ENCODE peak calls at places on chromosome 12, in eight cellular contexts. One of them, this sample, is unnamed.

GRCh38 chr12:46370380-46370734 is 2.2 kb downstream of the SLC38A2 start:
- DNase-seq in HFF-Myc: no peak
- DNase-seq in endothelial cell: no peak
- DNase-seq in posterior cingulate gyrus: no peak
- DNase-seq in activated effector memory CD4-positive, alpha-beta T cell treated with anti-CD3 and anti-CD28 coated beads, Interleukin-2, amount 50 U/mL, for 16 hours: no peak
- DNase-seq in M059J: peak
- DNase-seq in naive B cell: no peak
- DNase-seq in substantia nigra: no peak
- DNase-seq in this sample: no peak

GRCh38 chr12:53042607-53043454 is 7.0 kb upstream of the TNS2 start:
- DNase-seq in HFF-Myc: no peak
- DNase-seq in activated effector memory CD4-positive, alpha-beta T cell treated with anti-CD3 and anti-CD28 coated beads, Interleukin-2, amount 50 U/mL, for 16 hours: no peak
- DNase-seq in endothelial cell: no peak
- DNase-seq in naive B cell: no peak
- DNase-seq in M059J: no peak
- DNase-seq in posterior cingulate gyrus: no peak
- DNase-seq in substantia nigra: no peak
- DNase-seq in this sample: no peak

GRCh38 chr12:79921786-79922185 is 13.1 kb downstream of the PPP1R12A start:
- DNase-seq in naive B cell: no peak
- DNase-seq in activated effector memory CD4-positive, alpha-beta T cell treated with anti-CD3 and anti-CD28 coated beads, Interleukin-2, amount 50 U/mL, for 16 hours: no peak
- DNase-seq in endothelial cell: no peak
- DNase-seq in M059J: no peak
- DNase-seq in substantia nigra: no peak
- DNase-seq in HFF-Myc: no peak
- DNase-seq in posterior cingulate gyrus: no peak
- DNase-seq in this sample: no peak

GRCh38 chr12:67362526-67362925 is 93.4 kb downstream of the CAND1 start:
- DNase-seq in posterior cingulate gyrus: no peak
- DNase-seq in activated effector memory CD4-positive, alpha-beta T cell treated with anti-CD3 and anti-CD28 coated beads, Interleukin-2, amount 50 U/mL, for 16 hours: no peak
- DNase-seq in HFF-Myc: no peak
- DNase-seq in substantia nigra: no peak
- DNase-seq in M059J: no peak
- DNase-seq in naive B cell: no peak
- DNase-seq in endothelial cell: no peak
- DNase-seq in this sample: no peak

GRCh38 chr12:630656-631632 is 32.3 kb downstream of the NINJ2 start:
- DNase-seq in substantia nigra: peak
- DNase-seq in endothelial cell: no peak
- DNase-seq in naive B cell: peak
- DNase-seq in HFF-Myc: no peak
- DNase-seq in activated effector memory CD4-positive, alpha-beta T cell treated with anti-CD3 and anti-CD28 coated beads, Interleukin-2, amount 50 U/mL, for 16 hours: peak
- DNase-seq in M059J: no peak
- DNase-seq in posterior cingulate gyrus: no peak
- DNase-seq in this sample: no peak

GRCh38 chr12:22377731-22378496 is 43.4 kb upstream of the ST8SIA1 start:
- DNase-seq in endothelial cell: no peak
- DNase-seq in M059J: peak
- DNase-seq in naive B cell: no peak
- DNase-seq in substantia nigra: no peak
- DNase-seq in activated effector memory CD4-positive, alpha-beta T cell treated with anti-CD3 and anti-CD28 coated beads, Interleukin-2, amount 50 U/mL, for 16 hours: no peak
- DNase-seq in posterior cingulate gyrus: no peak
- DNase-seq in HFF-Myc: no peak
- DNase-seq in this sample: no peak

GRCh38 chr12:50129297-50129696 is 17.3 kb downstream of the COX14 start:
- DNase-seq in endothelial cell: no peak
- DNase-seq in HFF-Myc: no peak
- DNase-seq in substantia nigra: no peak
- DNase-seq in posterior cingulate gyrus: no peak
- DNase-seq in activated effector memory CD4-positive, alpha-beta T cell treated with anti-CD3 and anti-CD28 coated beads, Interleukin-2, amount 50 U/mL, for 16 hours: no peak
- DNase-seq in naive B cell: no peak
- DNase-seq in M059J: no peak
- DNase-seq in this sample: no peak

GRCh38 chr12:3353621-3354020 is 137.4 kb upstream of the PRMT8 start:
- DNase-seq in endothelial cell: no peak
- DNase-seq in activated effector memory CD4-positive, alpha-beta T cell treated with anti-CD3 and anti-CD28 coated beads, Interleukin-2, amount 50 U/mL, for 16 hours: peak
- DNase-seq in naive B cell: no peak
- DNase-seq in substantia nigra: no peak
- DNase-seq in posterior cingulate gyrus: no peak
- DNase-seq in M059J: no peak
- DNase-seq in HFF-Myc: no peak
- DNase-seq in this sample: no peak

GRCh38 chr12:50650285-50650684 is 113.6 kb upstream of the ATF1 start:
- DNase-seq in endothelial cell: no peak
- DNase-seq in activated effector memory CD4-positive, alpha-beta T cell treated with anti-CD3 and anti-CD28 coated beads, Interleukin-2, amount 50 U/mL, for 16 hours: no peak
- DNase-seq in HFF-Myc: no peak
- DNase-seq in posterior cingulate gyrus: no peak
- DNase-seq in M059J: no peak
- DNase-seq in substantia nigra: no peak
- DNase-seq in naive B cell: no peak
- DNase-seq in this sample: no peak

GRCh38 chr12:124847675-124848074 is 16.0 kb downstream of the SCARB1 start:
- DNase-seq in HFF-Myc: no peak
- DNase-seq in M059J: peak
- DNase-seq in substantia nigra: peak
- DNase-seq in activated effector memory CD4-positive, alpha-beta T cell treated with anti-CD3 and anti-CD28 coated beads, Interleukin-2, amount 50 U/mL, for 16 hours: no peak
- DNase-seq in naive B cell: no peak
- DNase-seq in endothelial cell: no peak
- DNase-seq in posterior cingulate gyrus: peak
- DNase-seq in this sample: no peak

GRCh38 chr12:79546461-79547043 is 144.2 kb downstream of the PAWR start:
- DNase-seq in endothelial cell: no peak
- DNase-seq in substantia nigra: no peak
- DNase-seq in M059J: peak
- DNase-seq in HFF-Myc: no peak
- DNase-seq in naive B cell: no peak
- DNase-seq in posterior cingulate gyrus: no peak
- DNase-seq in activated effector memory CD4-positive, alpha-beta T cell treated with anti-CD3 and anti-CD28 coated beads, Interleukin-2, amount 50 U/mL, for 16 hours: no peak
- DNase-seq in this sample: no peak

GRCh38 chr12:117367006-117367638 is 5.7 kb upstream of the NOS1 start:
- DNase-seq in substantia nigra: peak
- DNase-seq in naive B cell: no peak
- DNase-seq in posterior cingulate gyrus: peak
- DNase-seq in HFF-Myc: peak
- DNase-seq in activated effector memory CD4-positive, alpha-beta T cell treated with anti-CD3 and anti-CD28 coated beads, Interleukin-2, amount 50 U/mL, for 16 hours: peak
- DNase-seq in M059J: peak
- DNase-seq in endothelial cell: peak
- DNase-seq in this sample: no peak

GRCh38 chr12:66799548-66799947 is 120.7 kb upstream of the GRIP1 start:
- DNase-seq in naive B cell: no peak
- DNase-seq in activated effector memory CD4-positive, alpha-beta T cell treated with anti-CD3 and anti-CD28 coated beads, Interleukin-2, amount 50 U/mL, for 16 hours: no peak
- DNase-seq in endothelial cell: no peak
- DNase-seq in HFF-Myc: no peak
- DNase-seq in posterior cingulate gyrus: no peak
- DNase-seq in M059J: no peak
- DNase-seq in substantia nigra: no peak
- DNase-seq in this sample: no peak

GRCh38 chr12:54463034-54463433 is 10.4 kb downstream of the GTSF1 start:
- DNase-seq in endothelial cell: no peak
- DNase-seq in HFF-Myc: no peak
- DNase-seq in M059J: peak
- DNase-seq in posterior cingulate gyrus: no peak
- DNase-seq in substantia nigra: no peak
- DNase-seq in activated effector memory CD4-positive, alpha-beta T cell treated with anti-CD3 and anti-CD28 coated beads, Interleukin-2, amount 50 U/mL, for 16 hours: no peak
- DNase-seq in naive B cell: no peak
- DNase-seq in this sample: no peak